ENCODE peak calls at places on chromosomes 2 and 18, in seven cellular contexts. O is aorta; Z is right atrium auricular region; C is tibial nerve; X is A549; I is effector memory CD4-positive, alpha-beta T cell; W is H1. Q is an unnamed sample. For H3K9me3, the result is how much of the 10 kb centered on the place peaks cover.

GRCh38 chr2:132871829-132872228 is 201.8 kb upstream of the LYPD1 start:
- DNase-seq in C (no peak), W (no peak), O (no peak), I (no peak), X (no peak), Z (no peak), Q (no peak)

GRCh38 chr2:136394136-136395060 is 276.4 kb upstream of the CXCR4 start:
- DNase-seq in Z (no peak), X (no peak), O (no peak), W (no peak), I (no peak), C (no peak), Q (no peak)

GRCh38 chr2:8588831-8589191 is 93.0 kb upstream of the ID2 start:
- DNase-seq in Z (no peak), O (no peak), W (no peak), I (no peak), C (no peak), X (no peak), Q (no peak)

GRCh38 chr2:65364986-65365733 is 67.2 kb downstream of the SPRED2 start:
- DNase-seq in X (no peak), W (no peak), O (no peak), C (no peak), Z (no peak), I (no peak), Q (no peak)

GRCh38 chr18:45686892-45687611 is 36.9 kb upstream of the SLC14A1 start:
- DNase-seq in W (no peak), Z (no peak), I (peak), O (no peak), X (no peak), C (no peak), Q (peak)

GRCh38 chr2:215136669-215137328 is 1.6 kb downstream of the ABCA12 start:
- DNase-seq in O (no peak), W (no peak), I (no peak), Z (no peak), X (no peak), C (no peak), Q (no peak)

GRCh38 chr2:138632066-138632465 is 130.5 kb downstream of the SPOPL start:
- DNase-seq in O (no peak), W (no peak), Z (no peak), C (no peak), I (no peak), X (no peak), Q (no peak)

GRCh38 chr18:58235001-58235436 is 191.0 kb downstream of the NEDD4L start:
- DNase-seq in W (no peak), O (no peak), I (no peak), C (no peak), X (no peak), Z (no peak), Q (peak)

GRCh38 chr2:150478206-150478974 is 9.1 kb downstream of the RND3 start:
- DNase-seq in W (no peak), Z (no peak), X (no peak), I (no peak), C (no peak), O (no peak), Q (no peak)

GRCh38 chr18:32446780-32447179 is 23.9 kb downstream of the GAREM1 start:
- DNase-seq in O (no peak), Z (no peak), W (no peak), C (no peak), I (no peak), X (no peak), Q (no peak)

GRCh38 chr2:19114126-19114525 is 244.3 kb downstream of the OSR1 start:
- DNase-seq in X (no peak), I (no peak), W (no peak), Z (no peak), O (no peak), C (no peak), Q (no peak)

GRCh38 chr2:47208852-47209606 is 53.9 kb upstream of the STPG4 start:
- DNase-seq in C (no peak), W (no peak), I (no peak), Z (no peak), X (no peak), O (no peak), Q (no peak)

GRCh38 chr2:43062058-43062457 is 164.3 kb downstream of the ZFP36L2 start:
- DNase-seq in W (no peak), Z (no peak), O (no peak), I (no peak), C (no peak), X (no peak), Q (no peak)

GRCh38 chr2:215884741-215885140 is 128.6 kb downstream of the MREG start:
- DNase-seq in Z (no peak), W (no peak), O (no peak), C (no peak), I (no peak), X (no peak), Q (no peak)

GRCh38 chr2:170530284-170530745 is 184.8 kb upstream of the SP5 start:
- DNase-seq in W (no peak), O (peak), Z (peak), C (peak), I (no peak), X (peak), Q (peak)

GRCh38 chr2:119407430-119408220 is 24.0 kb upstream of the TMEM37 start:
- DNase-seq in O (no peak), Z (no peak), X (peak), C (no peak), I (no peak), W (no peak), Q (peak)

GRCh38 chr2:237190958-237191692 is 105.4 kb downstream of the COPS8 start:
- DNase-seq in W (no peak), Z (no peak), X (no peak), O (no peak), C (no peak), I (no peak), Q (no peak)

GRCh38 chr2:174682578-174683391 is 81.5 kb downstream of the CHRNA1 start:
- DNase-seq in W (no peak), X (peak), C (peak), O (peak), Z (no peak), I (peak), Q (peak)

GRCh38 chr2:85741811-85742507 is 11.8 kb upstream of the ATOH8 start:
- DNase-seq in X (peak), W (no peak), Z (peak), C (peak), O (peak), I (no peak), Q (peak)

GRCh38 chr2:191374366-191374765 is 129.2 kb downstream of the MYO1B start:
- DNase-seq in C (no peak), W (no peak), I (no peak), Z (no peak), X (no peak), O (no peak), Q (no peak)

GRCh38 chr2:190860985-190861721 is 19.5 kb upstream of the GLS start:
- DNase-seq in W (peak), I (no peak), Z (no peak), X (no peak), C (no peak), O (no peak), Q (no peak)

GRCh38 chr2:75142081-75142480 is 57.2 kb downstream of the TACR1 start:
- DNase-seq in O (no peak), C (no peak), I (no peak), X (no peak), W (no peak), Z (no peak), Q (no peak)

GRCh38 chr2:122319551-122320132 is 564.2 kb downstream of the TSN start:
- DNase-seq in W (no peak), I (no peak), C (no peak), X (no peak), O (no peak), Z (no peak), Q (no peak)

GRCh38 chr2:33153008-33153407 is 206.3 kb downstream of the LTBP1 start:
- DNase-seq in O (no peak), I (no peak), W (no peak), C (no peak), Z (no peak), X (no peak), Q (no peak)

GRCh38 chr18:34929336-34929780 is 111.9 kb upstream of the MAPRE2 start:
- DNase-seq in W (no peak), X (peak), Z (no peak), O (no peak), C (no peak), I (no peak), Q (no peak)

GRCh38 chr2:159219394-159219998 is 67.0 kb downstream of the WDSUB1 start:
- DNase-seq in C (no peak), O (no peak), W (no peak), Z (no peak), I (no peak), X (no peak), Q (no peak)

GRCh38 chr2:20052872-20053281 is 1.4 kb upstream of the LAPTM4A start:
- DNase-seq in I (no peak), C (peak), X (peak), W (no peak), O (peak), Z (peak), Q (peak)

GRCh38 chr2:221104391-221104811 is 467.7 kb downstream of the EPHA4 start:
- DNase-seq in W (no peak), C (peak), O (peak), X (no peak), I (no peak), Z (peak), Q (no peak)

GRCh38 chr2:96353032-96353561 is 17.5 kb downstream of the NCAPH start:
- DNase-seq in O (no peak), C (no peak), X (no peak), Z (peak), I (no peak), W (no peak), Q (no peak)

GRCh38 chr2:240840435-240841060 is 20.5 kb upstream of the KIF1A start:
- DNase-seq in C (no peak), I (no peak), W (peak), Z (no peak), X (peak), O (no peak), Q (peak)

GRCh38 chr2:1603059-1603458 is 141.3 kb downstream of the PXDN start:
- DNase-seq in I (no peak), O (no peak), X (no peak), Z (no peak), W (no peak), C (no peak), Q (no peak)

GRCh38 chr18:63238711-63239110 is 80.9 kb downstream of the BCL2 start:
- DNase-seq in W (peak), C (no peak), X (no peak), O (no peak), Z (no peak), I (no peak), Q (no peak)

GRCh38 chr18:59051470-59052165 is 88.1 kb upstream of the SEC11C start:
- DNase-seq in I (no peak), O (peak), Z (no peak), W (no peak), C (no peak), X (no peak), Q (peak)

GRCh38 chr2:31136732-31137131 is 1.5 kb downstream of the GALNT14 start:
- DNase-seq in C (no peak), W (no peak), O (no peak), I (no peak), X (no peak), Z (peak), Q (no peak)

GRCh38 chr2:64192570-64193192 is 48.5 kb upstream of the PELI1 start:
- DNase-seq in C (no peak), W (no peak), Z (no peak), X (no peak), O (no peak), I (no peak), Q (no peak)

GRCh38 chr2:96869824-96870630 is at the start of gene SEMA4C:
- DNase-seq in Z (no peak), X (peak), C (peak), W (no peak), I (peak), O (peak), Q (peak)

GRCh38 chr2:106153781-106154180 is 40.3 kb downstream of the UXS1 start:
- DNase-seq in Z (no peak), O (no peak), C (no peak), I (no peak), X (no peak), W (no peak), Q (no peak)
- H3K9me3 ChIP-seq in Z (under half), O (under half), C (under half), I (under half), X (under half), W (under half), Q (under half)

DNA sequence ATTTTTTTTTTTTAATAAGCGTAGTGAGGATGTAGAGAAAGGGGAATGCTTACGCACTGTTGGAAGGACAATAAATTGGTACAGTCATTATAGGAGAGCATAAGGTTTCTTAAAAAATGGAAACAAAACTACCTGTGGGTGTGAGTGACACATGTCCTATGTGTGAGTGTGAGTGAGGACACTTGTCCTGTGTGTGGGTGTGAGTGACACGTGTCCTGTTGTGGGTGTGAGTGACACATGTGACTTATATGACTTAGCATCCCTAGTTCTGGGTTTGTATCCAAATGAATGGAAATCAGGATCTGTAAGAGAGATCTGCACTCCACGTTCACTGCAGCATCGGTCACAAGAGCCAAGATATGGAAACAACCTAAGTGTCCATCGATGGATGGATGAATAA is 91.8 kb downstream of the CBLN2 start:
- DNase-seq in O (no peak), W (no peak), I (no peak), X (no peak), Z (no peak), C (no peak), Q (no peak)
- H3K9me3 ChIP-seq in O (under half), W (half or more), I (under half), X (under half), Z (under half), C (under half), Q (under half)

GRCh38 chr2:14451312-14451711 is 181.2 kb upstream of the LRATD1 start:
- DNase-seq in W (no peak), C (no peak), X (no peak), O (no peak), Z (no peak), I (no peak), Q (no peak)
- H3K9me3 ChIP-seq in W (under half), C (under half), X (under half), O (under half), Z (under half), I (under half), Q (under half)

DNA sequence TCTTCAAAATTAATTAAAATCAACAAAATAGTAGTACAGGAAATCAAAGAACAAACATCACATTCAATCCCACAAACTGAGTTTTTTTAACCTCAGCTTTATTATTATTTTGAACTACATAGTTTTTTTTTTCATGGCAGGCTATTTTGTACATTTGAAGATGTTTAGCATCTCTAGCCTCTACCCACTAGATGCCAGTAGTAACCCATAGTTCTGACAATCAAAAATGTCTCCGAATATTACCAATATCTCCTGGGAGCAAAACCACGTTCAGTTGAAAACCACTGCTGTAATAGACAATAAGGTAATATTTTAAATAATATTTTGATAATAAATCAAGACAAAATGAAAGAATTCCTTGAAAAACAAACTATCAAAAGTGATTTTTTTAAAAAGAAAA is 702.6 kb upstream of the LRRTM1 start:
- DNase-seq in X (no peak), W (no peak), Z (no peak), O (no peak), I (no peak), C (no peak), Q (no peak)
- H3K9me3 ChIP-seq in X (under half), W (under half), Z (under half), O (under half), I (under half), C (under half), Q (under half)

DNA sequence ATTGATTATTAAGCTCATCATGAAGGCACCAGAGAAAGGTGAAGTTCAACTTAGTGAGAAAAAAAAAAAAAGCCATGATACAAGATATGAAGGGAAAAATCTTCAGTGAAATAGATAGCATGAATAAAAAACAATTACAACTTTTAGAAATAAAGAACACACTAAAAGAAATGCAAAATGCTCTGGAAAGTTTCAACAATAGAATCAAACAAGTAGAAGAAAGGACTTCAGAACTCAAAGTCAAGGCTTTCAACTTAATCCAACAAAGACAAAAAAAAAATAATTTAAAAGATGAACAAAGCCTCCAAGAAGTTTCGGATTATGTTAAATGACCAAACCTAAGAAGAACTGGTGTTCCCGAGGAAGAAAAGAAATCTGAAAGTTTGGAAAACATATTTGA is 105.5 kb downstream of the GRB14 start:
- DNase-seq in I (no peak), W (no peak), C (no peak), O (no peak), Z (no peak), X (no peak), Q (no peak)
- H3K9me3 ChIP-seq in I (under half), W (under half), C (under half), O (under half), Z (under half), X (under half), Q (under half)

DNA sequence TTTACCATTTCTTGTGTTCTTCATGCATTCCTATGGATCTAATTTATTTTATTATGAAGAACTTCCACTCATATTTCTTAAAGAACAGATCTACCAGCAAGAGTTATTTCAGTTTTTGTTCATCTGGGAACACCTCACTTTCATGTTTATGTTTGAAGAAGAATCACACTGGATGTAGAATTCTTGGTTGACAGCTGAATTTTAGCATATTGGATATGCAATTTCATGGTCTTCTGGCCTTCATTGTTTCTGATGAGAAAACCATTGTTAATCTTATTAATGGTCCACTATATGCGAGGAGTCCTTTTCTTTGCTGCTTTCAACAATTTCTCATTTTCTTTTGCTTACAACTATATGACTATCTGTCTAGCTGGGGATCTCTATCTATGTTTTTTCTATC is 189.2 kb downstream of the UXS1 start:
- DNase-seq in I (no peak), X (no peak), O (no peak), W (no peak), Z (no peak), C (no peak), Q (no peak)
- H3K9me3 ChIP-seq in I (under half), X (under half), O (under half), W (under half), Z (under half), C (under half), Q (under half)

GRCh38 chr2:81624825-81625224 is 1320.3 kb upstream of the LRRTM1 start:
- DNase-seq in X (no peak), C (no peak), Z (no peak), W (no peak), I (no peak), O (no peak), Q (no peak)
- H3K9me3 ChIP-seq in X (under half), C (under half), Z (under half), W (under half), I (under half), O (under half), Q (under half)